ENCODE peak calls at places on chromosomes 13 and 19, in six cellular contexts. One of them, this sample, is unnamed.

GRCh38 chr19:29682236-29682895 is 17.1 kb downstream of the PLEKHF1 start:
- DNase-seq in H54: no peak
- DNase-seq in lung: no peak
- DNase-seq in kidney tubule cell: no peak
- DNase-seq in NCI-H345: no peak
- DNase-seq in neural progenitor cell: no peak
- DNase-seq in this sample: no peak

GRCh38 chr13:98842858-98843481 is 90.5 kb upstream of the SLC15A1 start:
- DNase-seq in H54: peak
- DNase-seq in lung: peak
- DNase-seq in kidney tubule cell: peak
- DNase-seq in NCI-H345: peak
- DNase-seq in neural progenitor cell: peak
- DNase-seq in this sample: peak

GRCh38 chr19:19385131-19385899 is 20.2 kb upstream of the GATAD2A start:
- DNase-seq in H54: peak
- DNase-seq in lung: peak
- DNase-seq in kidney tubule cell: peak
- DNase-seq in NCI-H345: peak
- DNase-seq in neural progenitor cell: peak
- DNase-seq in this sample: peak

GRCh38 chr13:90899411-90899810 is 448.1 kb upstream of the MIR17HG start:
- DNase-seq in H54: no peak
- DNase-seq in lung: no peak
- DNase-seq in kidney tubule cell: no peak
- DNase-seq in NCI-H345: no peak
- DNase-seq in neural progenitor cell: no peak
- DNase-seq in this sample: no peak

GRCh38 chr19:41991025-41991424 is 3.0 kb downstream of the ATP1A3 start:
- DNase-seq in H54: no peak
- DNase-seq in lung: no peak
- DNase-seq in kidney tubule cell: no peak
- DNase-seq in NCI-H345: no peak
- DNase-seq in neural progenitor cell: peak
- DNase-seq in this sample: no peak

GRCh38 chr19:28727133-28727834 is 485.7 kb downstream of the UQCRFS1 start:
- DNase-seq in H54: no peak
- DNase-seq in lung: no peak
- DNase-seq in kidney tubule cell: peak
- DNase-seq in NCI-H345: peak
- DNase-seq in neural progenitor cell: peak
- DNase-seq in this sample: no peak

GRCh38 chr13:51502206-51502651 is 49.4 kb upstream of the INTS6 start:
- DNase-seq in H54: no peak
- DNase-seq in lung: no peak
- DNase-seq in kidney tubule cell: peak
- DNase-seq in NCI-H345: no peak
- DNase-seq in neural progenitor cell: no peak
- DNase-seq in this sample: no peak

GRCh38 chr13:81089758-81090157 is 748.8 kb upstream of the SPRY2 start:
- DNase-seq in H54: no peak
- DNase-seq in lung: no peak
- DNase-seq in kidney tubule cell: peak
- DNase-seq in NCI-H345: no peak
- DNase-seq in neural progenitor cell: no peak
- DNase-seq in this sample: no peak

GRCh38 chr13:113491982-113492381 is 1.5 kb upstream of the DCUN1D2 start:
- DNase-seq in H54: no peak
- DNase-seq in lung: no peak
- DNase-seq in kidney tubule cell: no peak
- DNase-seq in NCI-H345: no peak
- DNase-seq in neural progenitor cell: no peak
- DNase-seq in this sample: no peak

GRCh38 chr19:14432817-14433453 is at the start of gene PKN1:
- DNase-seq in H54: no peak
- DNase-seq in lung: no peak
- DNase-seq in kidney tubule cell: peak
- DNase-seq in NCI-H345: peak
- DNase-seq in neural progenitor cell: peak
- DNase-seq in this sample: peak

GRCh38 chr13:54232700-54233099 is 1204.1 kb downstream of the OLFM4 start:
- DNase-seq in H54: no peak
- DNase-seq in lung: no peak
- DNase-seq in kidney tubule cell: no peak
- DNase-seq in NCI-H345: no peak
- DNase-seq in neural progenitor cell: no peak
- DNase-seq in this sample: no peak

GRCh38 chr13:44801990-44802389 is 187.3 kb downstream of the NUFIP1 start:
- DNase-seq in H54: peak
- DNase-seq in lung: no peak
- DNase-seq in kidney tubule cell: peak
- DNase-seq in NCI-H345: no peak
- DNase-seq in neural progenitor cell: no peak
- DNase-seq in this sample: no peak

GRCh38 chr13:71867101-71867814 is at the start of gene DACH1:
- DNase-seq in H54: peak
- DNase-seq in lung: peak
- DNase-seq in kidney tubule cell: peak
- DNase-seq in NCI-H345: peak
- DNase-seq in neural progenitor cell: peak
- DNase-seq in this sample: no peak

GRCh38 chr13:74977498-74977897 is 504.5 kb downstream of the TBC1D4 start:
- DNase-seq in H54: no peak
- DNase-seq in lung: no peak
- DNase-seq in kidney tubule cell: no peak
- DNase-seq in NCI-H345: no peak
- DNase-seq in neural progenitor cell: no peak
- DNase-seq in this sample: no peak

GRCh38 chr13:51559916-51560315 is 24.3 kb upstream of the WDFY2 start:
- DNase-seq in H54: no peak
- DNase-seq in lung: no peak
- DNase-seq in kidney tubule cell: no peak
- DNase-seq in NCI-H345: no peak
- DNase-seq in neural progenitor cell: no peak
- DNase-seq in this sample: no peak

GRCh38 chr19:2127758-2128157 is 23.6 kb downstream of the AP3D1 start:
- DNase-seq in H54: no peak
- DNase-seq in lung: no peak
- DNase-seq in kidney tubule cell: no peak
- DNase-seq in NCI-H345: peak
- DNase-seq in neural progenitor cell: no peak
- DNase-seq in this sample: no peak

GRCh38 chr13:21458457-21458815 is 667 bp downstream of the ZDHHC20 start:
- DNase-seq in H54: peak
- DNase-seq in lung: peak
- DNase-seq in kidney tubule cell: peak
- DNase-seq in NCI-H345: peak
- DNase-seq in neural progenitor cell: peak
- DNase-seq in this sample: peak